ENCODE peak calls at places on chromosomes 11 and 22, in six cellular contexts. L, C, R, Z, F and X are unnamed samples.

GRCh38 chr11:67646535-67647336 is 3.8 kb downstream of the ACY3 start:
- DNase-seq in L (no peak), R (peak; percentile 69), C (no peak), F (no peak), Z (no peak), X (no peak)

GRCh38 chr11:70176940-70177689 is 26.0 kb upstream of the FADD start:
- DNase-seq in F (no peak), L (no peak), Z (peak; percentile 14), C (no peak), R (no peak), X (no peak)

GRCh38 chr11:110349109-110349996 is 52.9 kb upstream of the RDX start:
- DNase-seq in L (no peak), C (no peak), R (no peak), F (no peak), Z (no peak), X (no peak)

GRCh38 chr11:71477637-71478011 is 24.6 kb downstream of the NADSYN1 start:
- DNase-seq in F (no peak), C (no peak), L (no peak), R (peak; percentile 38), Z (no peak), X (no peak)

GRCh38 chr22:30277547-30278344 is 11.1 kb upstream of the OSM start:
- DNase-seq in R (peak; percentile 74), L (peak; percentile 80), Z (peak; percentile 76), F (no peak), C (peak; percentile 82), X (peak; percentile 81)

GRCh38 chr11:47488111-47488510 is 39.2 kb upstream of the RAPSN start:
- DNase-seq in Z (no peak), R (no peak), F (no peak), L (no peak), C (no peak), X (no peak)

GRCh38 chr22:21797444-21798221 is 62.0 kb upstream of the YPEL1 start:
- DNase-seq in Z (peak; percentile 80), F (no peak), C (peak; percentile 37), R (no peak), L (peak; percentile 31), X (no peak)

GRCh38 chr11:44955019-44955738 is 4.5 kb upstream of the TP53I11 start:
- DNase-seq in R (peak; percentile 86), L (peak; percentile 92), C (peak; percentile 63), Z (peak; percentile 85), F (peak; percentile 55), X (peak; percentile 50)

GRCh38 chr11:107882095-107882820 is 23.7 kb upstream of the SLC35F2 start:
- DNase-seq in Z (no peak), L (no peak), C (no peak), R (no peak), F (no peak), X (peak; percentile 54)

GRCh38 chr11:112977620-112978212 is 16.5 kb downstream of the NCAM1 start:
- DNase-seq in Z (peak; percentile 56), L (peak; percentile 13), C (peak; percentile 47), F (peak; percentile 18), R (no peak), X (peak; percentile 48)

GRCh38 chr11:18669211-18669593 is 29.4 kb upstream of the TMEM86A start:
- DNase-seq in Z (peak; percentile 15), C (no peak), R (no peak), L (no peak), F (no peak), X (peak; percentile 72)

GRCh38 chr11:131667566-131667965 is 297.2 kb downstream of the NTM start:
- DNase-seq in R (no peak), C (no peak), Z (no peak), L (no peak), F (no peak), X (no peak)

GRCh38 chr11:12841946-12842630 is 167.0 kb upstream of the RASSF10 start:
- DNase-seq in F (no peak), L (peak; percentile 84), Z (peak; percentile 81), C (peak; percentile 83), R (no peak), X (peak; percentile 59)

GRCh38 chr11:7485136-7485853 is at the start of gene OLFML1:
- DNase-seq in C (no peak), Z (no peak), F (peak; percentile 14), L (no peak), R (no peak), X (no peak)

GRCh38 chr11:7487360-7487759 is 2.1 kb downstream of the OLFML1 start:
- DNase-seq in F (no peak), L (no peak), R (no peak), C (no peak), Z (no peak), X (no peak)

GRCh38 chr11:7488681-7489080 is 3.4 kb downstream of the OLFML1 start:
- DNase-seq in Z (no peak), L (no peak), C (no peak), R (no peak), F (no peak), X (no peak)

GRCh38 chr11:7485854-7486425 is 634 bp downstream of the OLFML1 start:
- DNase-seq in R (no peak), L (no peak), C (no peak), Z (no peak), F (no peak), X (no peak)

GRCh38 chr11:7486731-7487130 is 1.4 kb downstream of the OLFML1 start:
- DNase-seq in F (no peak), Z (no peak), R (no peak), L (no peak), C (no peak), X (no peak)
- H3K4me3 ChIP-seq in F (peak overlapping the region; percentile 9), Z (no peak overlapping the region), R (no peak overlapping the region), L (no peak overlapping the region), C (no peak overlapping the region), X (no peak overlapping the region)

DNA sequence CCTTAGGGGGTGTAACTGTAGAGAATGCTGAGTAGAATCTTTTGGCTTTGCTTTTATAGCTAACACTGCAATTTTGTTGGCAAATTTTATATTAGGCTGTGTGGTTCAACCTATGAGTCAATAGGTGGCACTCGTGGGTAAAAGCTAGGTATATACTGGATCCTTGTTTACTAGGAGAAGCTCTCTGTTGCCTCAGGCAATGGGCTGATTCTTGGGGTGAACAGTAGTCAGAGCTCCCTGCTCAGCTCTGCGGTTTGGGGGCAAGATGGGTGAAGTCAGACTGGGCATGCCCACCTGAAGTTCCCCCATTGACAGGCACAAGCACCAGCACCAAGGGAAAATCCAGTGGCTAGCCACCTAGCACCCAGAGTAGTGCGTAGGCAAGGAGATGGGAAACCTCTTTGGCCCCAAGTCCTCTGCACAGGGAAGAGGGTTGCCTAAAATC is 238.7 kb downstream of the FAM181B start:
- DNase-seq in L (no peak), F (no peak), R (no peak), C (no peak), Z (no peak), X (peak; percentile 67)
- TF ChIP-seq CTCF in L (peak; percentile 8), F (no peak), R (no peak), C (peak; percentile 4), Z (no peak), X (peak; percentile 62)

DNA sequence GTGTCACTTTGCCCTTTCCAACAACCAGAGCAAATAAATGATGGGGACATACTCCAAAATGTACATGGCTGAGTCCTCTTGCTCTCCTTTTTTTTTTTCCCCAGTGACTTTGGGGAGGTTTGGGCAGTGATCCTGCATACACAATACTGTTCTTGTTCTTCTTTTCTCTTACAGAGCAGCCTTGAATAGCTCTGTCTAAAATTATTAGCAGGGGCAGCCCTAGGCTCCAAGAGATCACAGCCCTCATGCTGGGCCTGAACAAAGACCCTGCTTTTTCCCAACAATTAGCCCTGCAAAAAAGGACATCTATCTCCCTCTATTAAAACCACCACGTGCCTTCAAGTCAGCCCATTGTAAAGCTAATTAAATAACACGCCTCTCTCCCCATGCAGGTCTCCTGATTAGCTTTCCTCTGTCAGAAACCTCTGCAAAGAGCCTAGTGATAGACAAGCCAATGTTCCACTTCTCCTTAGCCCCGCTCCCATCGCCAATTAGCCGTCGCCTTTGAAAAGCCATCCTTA is 54.7 kb downstream of the ETS1 start:
- DNase-seq in L (no peak), F (no peak), Z (no peak), C (no peak), R (no peak), X (no peak)
- H3K4me3 ChIP-seq in L (no peak overlapping the region), F (no peak overlapping the region), Z (no peak overlapping the region), C (no peak overlapping the region), R (no peak overlapping the region), X (no peak overlapping the region)

GRCh38 chr11:11366793-11367192 is 13.7 kb upstream of the CSNK2A3 start:
- DNase-seq in R (no peak), F (no peak), C (no peak), L (peak; percentile 16), Z (peak; percentile 15), X (peak; percentile 17)

DNA sequence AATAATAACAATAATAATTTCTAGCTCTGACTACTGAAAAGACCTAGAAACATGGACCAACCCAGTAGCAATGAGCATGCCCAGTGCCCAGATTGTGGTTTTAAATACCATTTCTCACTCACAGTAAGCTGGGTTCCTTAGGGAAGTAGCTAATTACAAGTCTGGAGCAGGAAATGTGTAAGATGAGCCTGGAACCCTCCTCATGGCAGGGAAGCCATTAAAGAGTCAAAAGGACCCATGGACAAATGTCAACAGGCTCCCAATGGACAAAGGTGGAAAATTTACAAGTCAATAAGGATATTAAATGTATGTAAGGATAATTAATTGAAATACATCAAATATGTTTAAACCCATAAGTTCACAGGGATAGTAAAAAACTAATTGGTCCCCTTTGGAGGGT is 10.6 kb upstream of the CSNK2A3 start:
- DNase-seq in L (no peak), C (no peak), Z (no peak), R (no peak), F (no peak), X (no peak)
- TF ChIP-seq CTCF in L (no peak), C (no peak), Z (no peak), R (no peak), F (no peak), X (no peak)

GRCh38 chr22:36160499-36160942 is at the start of gene APOL3:
- DNase-seq in R (peak; percentile 89), L (peak; percentile 47), C (peak; percentile 68), F (peak; percentile 72), Z (peak; percentile 70), X (peak; percentile 41)
- H3K4me3 ChIP-seq in R (peak within 1 kb of the TSS; percentile 75), L (no peak within 1 kb of the TSS), C (peak within 1 kb of the TSS; percentile 4), F (peak within 1 kb of the TSS; percentile 47), Z (peak within 1 kb of the TSS; percentile 22), X (no peak within 1 kb of the TSS)

GRCh38 chr11:63918576-63919171 is 1.7 kb upstream of the RCOR2 start:
- DNase-seq in L (no peak), C (no peak), Z (no peak), F (no peak), R (no peak), X (no peak)

GRCh38 chr11:63915961-63916836 is 765 bp downstream of the RCOR2 start:
- DNase-seq in C (no peak), L (no peak), R (peak; percentile 82), F (peak; percentile 37), Z (no peak), X (no peak)

GRCh38 chr11:63917685-63918523 is 940 bp upstream of the RCOR2 start:
- DNase-seq in F (peak; percentile 81), C (peak; percentile 50), Z (peak; percentile 24), L (no peak), R (peak; percentile 88), X (peak; percentile 41)

GRCh38 chr11:63914896-63915681 is 1.9 kb downstream of the RCOR2 start:
- DNase-seq in F (no peak), L (no peak), Z (no peak), R (no peak), C (no peak), X (no peak)

GRCh38 chr11:63916837-63917684 is at the start of gene RCOR2:
- DNase-seq in R (peak; percentile 90), C (peak; percentile 76), F (peak; percentile 67), L (peak; percentile 80), Z (peak; percentile 80), X (peak; percentile 81)
- TF ChIP-seq CTCF in R (no peak), C (no peak), F (no peak), L (no peak), Z (no peak), X (no peak)

GRCh38 chr11:121024989-121025388 is 1.1 kb downstream of the TBCEL start:
- DNase-seq in L (peak; percentile 9), F (no peak), C (no peak), Z (peak; percentile 36), R (no peak), X (peak; percentile 67)
- H3K4me3 ChIP-seq in L (peak overlapping the region; percentile 62), F (peak overlapping the region; percentile 69), C (peak overlapping the region; percentile 85), Z (peak overlapping the region; percentile 95), R (peak overlapping the region; percentile 74), X (peak overlapping the region; percentile 73)